ENCODE peak calls at places on chromosome 11, in four cellular contexts. L is K562, X is HepG2, U is GM12878. G is an unnamed sample.

GRCh38 chr11:128684582-128685382 is 9.1 kb upstream of the FLI1 start:
- DNase-seq in L (no peak), X (no peak), U (no peak), G (peak; percentile 70)

GRCh38 chr11:125763483-125763882 is 15.1 kb downstream of the PATE2 start:
- DNase-seq in X (no peak), L (no peak), U (no peak), G (no peak)

GRCh38 chr11:43774786-43775185 is 94.2 kb downstream of the HSD17B12 start:
- DNase-seq in X (no peak), U (no peak), L (no peak), G (no peak)

GRCh38 chr11:16861867-16862266 is 123.4 kb downstream of the C11orf58 start:
- DNase-seq in X (no peak), U (no peak), L (peak; percentile 24), G (no peak)

GRCh38 chr11:4459470-4459869 is 10.4 kb downstream of the OR52K2 start:
- DNase-seq in X (no peak), L (no peak), U (no peak), G (no peak)

GRCh38 chr11:80096736-80097135 is 655.9 kb upstream of the TENM4 start:
- DNase-seq in U (no peak), X (no peak), L (no peak), G (no peak)

GRCh38 chr11:33957304-33957917 is 65.5 kb upstream of the LMO2 start:
- DNase-seq in X (no peak), L (no peak), U (no peak), G (no peak)

GRCh38 chr11:61082931-61083531 is 19.3 kb upstream of the CD5 start:
- DNase-seq in X (no peak), L (no peak), U (no peak), G (no peak)

GRCh38 chr11:43579171-43579918 is 101.2 kb upstream of the HSD17B12 start:
- DNase-seq in L (peak; percentile 41), U (no peak), X (no peak), G (no peak)

GRCh38 chr11:35815556-35816315 is 128.1 kb upstream of the LDLRAD3 start:
- DNase-seq in U (no peak), L (no peak), X (no peak), G (no peak)

GRCh38 chr11:1360181-1360834 is 29.4 kb upstream of the BRSK2 start:
- DNase-seq in X (no peak), U (no peak), L (no peak), G (no peak)

GRCh38 chr11:45300715-45301114 is 14.6 kb upstream of the SYT13 start:
- DNase-seq in L (no peak), U (no peak), X (no peak), G (no peak)

GRCh38 chr11:84719935-84720577 is 907.1 kb downstream of the DLG2 start:
- DNase-seq in L (no peak), U (no peak), X (no peak), G (no peak)

GRCh38 chr11:66388746-66389386 is 17.3 kb upstream of the SLC29A2 start:
- DNase-seq in L (peak; percentile 54), X (peak; percentile 78), U (no peak), G (peak; percentile 85)

GRCh38 chr11:70743941-70744351 is 345.6 kb downstream of the CTTN start:
- DNase-seq in U (no peak), L (no peak), X (no peak), G (no peak)

GRCh38 chr11:123654566-123655081 is at the start of gene SCN3B:
- DNase-seq in U (no peak), L (peak; percentile 94), X (peak; percentile 24), G (peak; percentile 91)

GRCh38 chr11:57240757-57241156 is 3.7 kb upstream of the APLNR start:
- DNase-seq in U (no peak), X (no peak), L (no peak), G (no peak)

GRCh38 chr11:78069465-78069864 is 5.8 kb downstream of the THRSP start:
- DNase-seq in L (no peak), X (no peak), U (no peak), G (no peak)

GRCh38 chr11:33158596-33158995 is 2.7 kb downstream of the CSTF3 start:
- DNase-seq in X (no peak), U (no peak), L (no peak), G (no peak)

GRCh38 chr11:44005076-44005800 is 42.5 kb upstream of the ACCSL start:
- DNase-seq in X (no peak), U (no peak), L (no peak), G (peak; percentile 52)

GRCh38 chr11:77522215-77522614 is 48.3 kb upstream of the PAK1 start:
- DNase-seq in L (no peak), X (no peak), U (no peak), G (no peak)

GRCh38 chr11:83583953-83584352 is 297.8 kb upstream of the CCDC90B start:
- DNase-seq in X (no peak), U (peak; percentile 56), L (no peak), G (no peak)

GRCh38 chr11:122209619-122210377 is 93.8 kb upstream of the BLID start:
- DNase-seq in U (no peak), L (no peak), X (no peak), G (no peak)

GRCh38 chr11:10401275-10401674 is 53.8 kb upstream of the AMPD3 start:
- DNase-seq in X (no peak), L (no peak), U (no peak), G (peak; percentile 47)

GRCh38 chr11:121249039-121249663 is 43.4 kb upstream of the SC5D start:
- DNase-seq in U (no peak), L (peak; percentile 23), X (peak; percentile 23), G (no peak)

GRCh38 chr11:43576834-43577521 is 103.6 kb upstream of the HSD17B12 start:
- DNase-seq in U (no peak), X (peak; percentile 32), L (peak; percentile 88), G (peak; percentile 94)

GRCh38 chr11:103946793-103947565 is 89.5 kb upstream of the DDI1 start:
- DNase-seq in X (no peak), L (no peak), U (no peak), G (no peak)

GRCh38 chr11:27468643-27469332 is 3.8 kb downstream of the LGR4 start:
- DNase-seq in L (no peak), X (no peak), U (no peak), G (no peak)

GRCh38 chr11:131888230-131888826 is 517.9 kb downstream of the NTM start:
- DNase-seq in L (no peak), U (no peak), X (no peak), G (no peak)

GRCh38 chr11:96219981-96220623 is 122.9 kb downstream of the MAML2 start:
- DNase-seq in L (no peak), U (no peak), X (peak; percentile 69), G (no peak)

GRCh38 chr11:65814131-65814959 is 19.4 kb upstream of the SNX32 start:
- DNase-seq in U (no peak), X (no peak), L (no peak), G (no peak)

DNA sequence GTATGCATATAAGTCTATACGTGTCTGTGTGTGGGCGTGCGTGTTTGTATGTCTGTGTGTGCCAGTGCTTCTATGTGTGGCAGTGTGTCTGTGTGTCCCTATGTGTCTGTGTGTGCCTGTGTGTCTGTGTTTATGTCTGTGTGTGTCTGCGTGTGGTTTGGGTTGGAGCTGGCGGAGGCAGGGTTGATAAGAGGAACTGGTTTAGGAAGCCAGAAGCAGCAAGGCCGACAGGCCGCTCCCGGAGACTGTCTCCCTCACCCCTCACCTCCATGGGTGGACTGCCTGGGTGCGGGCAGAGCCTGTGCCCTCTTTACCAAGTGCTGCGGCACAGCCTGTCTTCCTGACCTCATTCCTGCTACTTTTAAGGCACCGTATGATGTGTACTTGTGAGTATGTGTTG is 327.1 kb upstream of the B3GAT1 start:
- DNase-seq in L (no peak), U (no peak), X (no peak), G (no peak)
- TF ChIP-seq POLR2A in L (no peak), U (no peak), X (no peak), G (no peak)

GRCh38 chr11:106061249-106061794 is 15.8 kb downstream of the KBTBD3 start:
- DNase-seq in U (no peak), X (no peak), L (no peak), G (no peak)

GRCh38 chr11:106063009-106063408 is 14.1 kb downstream of the KBTBD3 start:
- DNase-seq in X (no peak), L (no peak), U (no peak), G (no peak)

GRCh38 chr11:106061936-106062591 is 15.1 kb downstream of the KBTBD3 start:
- DNase-seq in U (no peak), L (no peak), X (no peak), G (no peak)

GRCh38 chr11:106062592-106062949 is 14.6 kb downstream of the KBTBD3 start:
- DNase-seq in X (no peak), L (no peak), U (no peak), G (no peak)

DNA sequence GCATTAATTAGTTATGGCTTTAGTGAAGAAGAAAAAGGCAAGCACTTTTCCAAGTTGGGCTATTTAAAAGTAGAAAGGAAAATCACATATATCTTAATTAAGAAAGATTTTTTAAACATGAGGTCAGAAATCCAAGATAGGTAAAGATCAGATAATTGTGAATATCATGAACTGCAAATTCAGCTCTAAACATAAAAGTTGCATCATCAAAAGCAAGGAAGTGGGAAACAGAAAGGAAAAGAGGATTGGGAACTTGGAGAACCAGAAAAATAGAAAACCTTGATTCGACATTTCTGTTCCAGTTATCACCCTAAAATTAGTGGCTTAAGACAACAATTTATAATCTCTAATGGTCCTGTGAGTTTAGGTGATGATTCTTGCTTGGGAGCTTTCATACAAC is 17.5 kb downstream of the KBTBD3 start:
- DNase-seq in L (no peak), U (no peak), X (no peak), G (no peak)
- TF ChIP-seq BRCA1 in L (no peak), U (no peak), X (no peak), G (no peak)

GRCh38 chr11:7872913-7873312 is 58.2 kb downstream of the OR10A6 start:
- DNase-seq in X (no peak), U (no peak), L (no peak), G (no peak)

GRCh38 chr11:7871056-7871455 is 60.0 kb downstream of the OR10A6 start:
- DNase-seq in U (no peak), X (no peak), L (no peak), G (no peak)

GRCh38 chr11:7874061-7874460 is 57.0 kb downstream of the OR10A6 start:
- DNase-seq in X (no peak), U (no peak), L (no peak), G (no peak)

DNA sequence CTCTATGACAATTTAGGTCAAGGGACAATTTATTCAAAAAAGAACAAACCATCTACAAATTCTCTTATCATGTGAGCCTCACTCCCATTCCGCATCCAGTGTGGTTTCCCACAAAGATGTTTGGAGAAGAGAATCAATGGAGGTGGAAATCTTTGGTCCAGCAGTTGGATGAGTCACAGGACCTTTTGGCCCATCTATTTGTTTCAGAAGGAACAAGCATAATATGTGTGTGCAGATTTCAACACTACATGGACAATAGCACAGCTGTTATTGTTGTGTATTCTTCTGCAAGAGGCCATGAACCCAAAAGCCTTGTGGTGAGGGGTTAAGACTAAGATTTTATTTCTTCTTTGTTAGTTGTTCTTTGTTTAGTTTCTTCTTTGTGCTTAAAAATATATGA is 61.6 kb downstream of the OR10A6 start:
- DNase-seq in U (no peak), L (no peak), X (peak; percentile 20), G (no peak)
- TF ChIP-seq ATF2 in U (no peak), L (no peak), X (no peak), G (no peak)

GRCh38 chr11:2376751-2377451 is at the start of gene CD81:
- DNase-seq in L (peak; percentile 89), U (no peak), X (no peak), G (peak; percentile 82)
- TF ChIP-seq POLR2A in L (no peak), U (peak; percentile 89), X (no peak), G (peak; percentile 85)